ENCODE peak calls at places on chromosomes 12 and 14, in four cellular contexts. S is fibroblast of the aortic adventitia, E is neural crest cell, I is astrocyte of the spinal cord. T is an unnamed sample.

GRCh38 chr12:55688716-55689655 is 18.7 kb downstream of the ITGA7 start:
- DNase-seq in S (no peak), E (no peak), I (no peak), T (no peak)

GRCh38 chr12:131140697-131141096 is 187.0 kb downstream of the ADGRD1 start:
- DNase-seq in S (no peak), E (no peak), I (no peak), T (no peak)

GRCh38 chr12:132453361-132454133 is 36.4 kb upstream of the FBRSL1 start:
- DNase-seq in S (no peak), E (no peak), I (no peak), T (no peak)

GRCh38 chr14:28119849-28120248 is 646.7 kb upstream of the FOXG1 start:
- DNase-seq in S (no peak), E (no peak), I (no peak), T (no peak)

GRCh38 chr14:64879635-64880381 is at the start of gene SPTB:
- DNase-seq in S (no peak), E (no peak), I (no peak), T (peak; percentile 37)

GRCh38 chr14:38089123-38089522 is 118.6 kb upstream of the SSTR1 start:
- DNase-seq in S (no peak), E (no peak), I (no peak), T (no peak)

GRCh38 chr14:99909500-99910064 is 116.4 kb downstream of the EML1 start:
- DNase-seq in S (no peak), E (no peak), I (no peak), T (no peak)

GRCh38 chr12:116636636-116637519 is 77.7 kb downstream of the MAP1LC3B2 start:
- DNase-seq in S (no peak), E (no peak), I (no peak), T (no peak)

GRCh38 chr14:55430024-55430690 is 10.3 kb downstream of the TBPL2 start:
- DNase-seq in S (peak; percentile 87), E (no peak), I (peak; percentile 79), T (no peak)

GRCh38 chr12:119343130-119343529 is 8.6 kb downstream of the CCDC60 start:
- DNase-seq in S (no peak), E (no peak), I (no peak), T (no peak)

GRCh38 chr12:72444125-72444524 is 172.0 kb downstream of the TRHDE start:
- DNase-seq in S (no peak), E (no peak), I (no peak), T (no peak)

GRCh38 chr12:45273717-45274271 is 57.9 kb downstream of the ANO6 start:
- DNase-seq in S (peak; percentile 98), E (no peak), I (peak; percentile 94), T (no peak)

GRCh38 chr12:42744539-42745156 is 155.1 kb upstream of the PRICKLE1 start:
- DNase-seq in S (peak; percentile 89), E (peak; percentile 6), I (no peak), T (no peak)

GRCh38 chr14:94345344-94346072 is 22.4 kb upstream of the SERPINA6 start:
- DNase-seq in S (peak; percentile 93), E (no peak), I (peak; percentile 86), T (no peak)

GRCh38 chr14:50260511-50260910 is 29.1 kb upstream of the SOS2 start:
- DNase-seq in S (peak; percentile 65), E (no peak), I (peak; percentile 39), T (no peak)

GRCh38 chr14:101457936-101458535 is 103.3 kb upstream of the DIO3 start:
- DNase-seq in S (no peak), E (no peak), I (no peak), T (no peak)

GRCh38 chr12:74889563-74890236 is 319.9 kb downstream of the KCNC2 start:
- DNase-seq in S (peak; percentile 56), E (no peak), I (peak; percentile 57), T (no peak)

GRCh38 chr12:65895759-65896656 is 71.7 kb downstream of the HMGA2 start:
- DNase-seq in S (peak; percentile 51), E (no peak), I (no peak), T (no peak)

GRCh38 chr14:75905505-75905904 is 76.3 kb downstream of the TGFB3 start:
- DNase-seq in S (peak; percentile 62), E (no peak), I (peak; percentile 69), T (no peak)

DNA sequence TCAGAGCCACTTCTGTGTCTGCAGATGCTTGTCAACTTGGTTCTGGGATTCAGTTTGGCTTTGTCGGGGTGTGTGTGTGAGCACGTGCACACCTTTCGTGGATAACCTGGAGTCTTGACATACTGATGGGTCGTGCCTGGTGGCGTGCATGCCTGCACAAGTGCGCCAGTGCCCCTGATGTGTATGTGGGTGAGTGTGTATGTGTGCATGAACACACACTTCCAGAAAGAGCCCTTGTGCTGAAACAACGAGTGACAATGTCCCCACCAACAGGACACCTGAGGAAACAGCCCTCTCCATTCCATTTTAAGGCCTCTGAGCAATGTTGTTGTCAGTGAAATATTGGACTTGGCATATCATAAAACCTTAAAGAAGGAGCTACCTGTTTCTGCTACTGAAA is 53.9 kb downstream of the SMUG1 start:
- DNase-seq in S (no peak), E (no peak), I (no peak), T (no peak)
- TF ChIP-seq CTCF in S (no peak), E (no peak), I (no peak), T (no peak)

GRCh38 chr14:92490239-92490959 is 23.2 kb upstream of the RIN3 start:
- DNase-seq in S (no peak), E (no peak), I (no peak), T (no peak)

GRCh38 chr14:92484132-92484823 is 29.3 kb upstream of the RIN3 start:
- DNase-seq in S (no peak), E (no peak), I (no peak), T (no peak)

GRCh38 chr14:92487513-92488133 is 26.0 kb upstream of the RIN3 start:
- DNase-seq in S (no peak), E (no peak), I (no peak), T (no peak)

GRCh38 chr14:92489394-92490238 is 24.0 kb upstream of the RIN3 start:
- DNase-seq in S (no peak), E (no peak), I (no peak), T (peak; percentile 33)

DNA sequence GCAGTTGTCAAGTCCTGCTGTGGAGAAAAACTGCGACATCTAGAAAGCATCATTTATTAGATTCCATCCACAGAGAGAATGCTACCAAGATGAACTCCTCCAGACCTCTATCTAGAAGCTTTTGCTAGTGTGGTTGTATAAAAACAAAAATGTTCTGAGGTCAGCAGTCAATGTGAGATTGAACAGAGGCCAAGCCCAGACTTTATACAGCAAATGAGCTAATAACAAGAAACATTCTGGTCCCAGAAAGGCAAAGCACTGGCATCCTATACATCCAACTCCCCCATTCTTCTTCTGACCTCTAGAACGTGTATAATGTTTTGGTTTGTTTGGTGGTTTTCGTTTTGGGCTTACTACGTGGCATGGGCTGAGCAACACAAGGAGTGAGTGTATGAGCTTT is 26.7 kb upstream of the RIN3 start:
- DNase-seq in S (peak; percentile 41), E (no peak), I (peak; percentile 74), T (no peak)
- TF ChIP-seq CTCF in S (no peak), E (no peak), I (no peak), T (no peak)

DNA sequence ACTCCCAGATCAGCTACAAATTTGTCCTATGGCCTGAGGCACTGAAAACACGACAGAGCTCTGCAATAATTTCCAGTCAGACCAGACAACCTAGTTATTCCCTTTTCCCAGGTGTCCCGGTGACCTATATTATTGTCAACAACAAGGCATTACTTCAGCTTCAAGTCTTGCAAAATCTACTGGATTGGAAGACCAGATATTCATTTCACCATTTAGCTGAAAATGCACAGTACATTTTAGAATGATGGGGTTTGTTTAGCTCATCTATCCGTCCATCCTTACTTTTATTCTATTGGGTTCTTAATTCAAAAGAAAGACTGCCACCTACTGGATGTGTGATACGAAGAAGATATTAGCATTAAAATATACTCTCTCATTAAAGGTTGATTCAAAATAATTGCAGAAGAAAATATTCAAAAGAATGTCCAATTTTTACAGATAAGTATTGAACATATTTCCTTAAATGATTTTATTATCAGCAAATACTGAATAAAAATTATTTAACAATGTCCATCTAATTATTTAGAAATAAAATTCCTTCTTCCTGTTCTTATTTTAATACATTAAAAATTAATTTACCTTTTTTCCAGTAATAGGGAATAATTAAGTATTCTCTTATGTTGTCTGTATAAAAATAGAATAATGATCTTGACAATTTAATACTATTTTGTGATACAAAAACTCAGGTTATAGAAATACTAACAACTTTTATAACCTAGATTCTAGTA is 244.9 kb upstream of the LRIG3 start:
- DNase-seq in S (peak; percentile 69), E (no peak), I (peak; percentile 59), T (no peak)
- TF ChIP-seq CTCF in S (peak; percentile 50), E (peak; percentile 74), I (peak; percentile 49), T (peak; percentile 57)

GRCh38 chr14:49249022-49249421 is 337.2 kb downstream of the RPS29 start:
- DNase-seq in S (no peak), E (no peak), I (peak; percentile 26), T (no peak)
- TF ChIP-seq CTCF in S (no peak), E (no peak), I (no peak), T (no peak)

GRCh38 chr12:50188280-50188781 is 21.2 kb upstream of the CERS5 start:
- DNase-seq in S (peak; percentile 68), E (no peak), I (no peak), T (no peak)

GRCh38 chr12:50186667-50187066 is 19.5 kb upstream of the CERS5 start:
- DNase-seq in S (peak; percentile 68), E (no peak), I (peak; percentile 66), T (no peak)

GRCh38 chr12:50185975-50186663 is 18.9 kb upstream of the CERS5 start:
- DNase-seq in S (peak; percentile 85), E (no peak), I (peak; percentile 72), T (no peak)

GRCh38 chr12:50188875-50189575 is 21.9 kb upstream of the CERS5 start:
- DNase-seq in S (no peak), E (no peak), I (no peak), T (no peak)

GRCh38 chr12:50187084-50187900 is 20.1 kb upstream of the CERS5 start:
- DNase-seq in S (peak; percentile 93), E (no peak), I (peak; percentile 92), T (no peak)
- TF ChIP-seq CTCF in S (no peak), E (no peak), I (no peak), T (no peak)

T was measured in mesothelial cell of epicardium.